ENCODE peak calls at places on chromosomes 11 and 22, in four cellular contexts. C is HCT116, E is body of pancreas, M is fibroblast of lung. Y is an unnamed sample.

GRCh38 chr22:31342389-31343125 is 3.6 kb downstream of the PATZ1 start:
- DNase-seq in C (no peak), E (peak), M (no peak), Y (no peak)

GRCh38 chr11:75303544-75304224 is 47.8 kb downstream of the ARRB1 start:
- DNase-seq in C (no peak), E (no peak), M (no peak), Y (no peak)

GRCh38 chr11:60875366-60875720 is 8.0 kb downstream of the ZP1 start:
- DNase-seq in C (no peak), E (no peak), M (no peak), Y (no peak)

GRCh38 chr11:1918436-1919315 is 827 bp upstream of the TNNT3 start:
- DNase-seq in C (no peak), E (no peak), M (no peak), Y (no peak)

GRCh38 chr22:40088818-40089217 is 88.9 kb upstream of the TNRC6B start:
- DNase-seq in C (no peak), E (no peak), M (no peak), Y (no peak)

GRCh38 chr11:75855191-75855590 is 40.2 kb downstream of the UVRAG start:
- DNase-seq in C (no peak), E (no peak), M (no peak), Y (no peak)

GRCh38 chr11:2204361-2205213 is 33.0 kb upstream of the TH start:
- DNase-seq in C (no peak), E (peak), M (no peak), Y (no peak)

GRCh38 chr11:36356201-36356600 is 60.1 kb downstream of the PRR5L start:
- DNase-seq in C (no peak), E (no peak), M (peak), Y (no peak)

GRCh38 chr22:31248965-31249940 is 37.2 kb downstream of the LIMK2 start:
- DNase-seq in C (no peak), E (no peak), M (peak), Y (no peak)

GRCh38 chr22:39090426-39091064 is 6.5 kb upstream of the APOBEC3H start:
- DNase-seq in C (no peak), E (peak), M (no peak), Y (peak)

GRCh38 chr11:134004406-134005197 is 47.8 kb upstream of the IGSF9B start:
- DNase-seq in C (no peak), E (no peak), M (no peak), Y (no peak)

GRCh38 chr11:117538731-117539130 is 211.1 kb downstream of the CEP164 start:
- DNase-seq in C (no peak), E (no peak), M (no peak), Y (no peak)

GRCh38 chr11:15038963-15039362 is 34.4 kb upstream of the CALCB start:
- DNase-seq in C (peak), E (no peak), M (peak), Y (no peak)

GRCh38 chr11:18066626-18067025 is 20.6 kb upstream of the TPH1 start:
- DNase-seq in C (no peak), E (no peak), M (peak), Y (no peak)

GRCh38 chr11:132248585-132248984 is 878.2 kb downstream of the NTM start:
- DNase-seq in C (no peak), E (no peak), M (no peak), Y (no peak)

GRCh38 chr22:24289781-24290181 is 19.1 kb downstream of the SPECC1L start:
- DNase-seq in C (no peak), E (no peak), M (peak), Y (no peak)

GRCh38 chr11:43222215-43222614 is 89.6 kb upstream of the API5 start:
- DNase-seq in C (no peak), E (no peak), M (peak), Y (no peak)

GRCh38 chr11:5196731-5197130 is 3.8 kb downstream of the OR51V1 start:
- DNase-seq in C (no peak), E (no peak), M (no peak), Y (no peak)

GRCh38 chr11:31340903-31341572 is 28.5 kb downstream of the DCDC1 start:
- DNase-seq in C (peak), E (peak), M (peak), Y (no peak)

GRCh38 chr11:102836290-102836875 is 7.0 kb downstream of the MMP3 start:
- DNase-seq in C (no peak), E (no peak), M (peak), Y (no peak)

GRCh38 chr11:73570415-73571114 is 27.3 kb downstream of the FAM168A start:
- DNase-seq in C (peak), E (no peak), M (peak), Y (no peak)

GRCh38 chr22:28142361-28142801 is 223.3 kb upstream of the PITPNB start:
- DNase-seq in C (no peak), E (no peak), M (peak), Y (no peak)

GRCh38 chr11:105611414-105611813 is 1.5 kb downstream of the GRIA4 start:
- DNase-seq in C (no peak), E (no peak), M (no peak), Y (no peak)

GRCh38 chr11:105610796-105611361 is 1.0 kb downstream of the GRIA4 start:
- DNase-seq in C (no peak), E (no peak), M (no peak), Y (no peak)

GRCh38 chr11:105611837-105612480 is 2.1 kb downstream of the GRIA4 start:
- DNase-seq in C (no peak), E (no peak), M (no peak), Y (no peak)

GRCh38 chr11:105609341-105609781 is 512 bp upstream of the GRIA4 start:
- DNase-seq in C (peak), E (peak), M (no peak), Y (no peak)

GRCh38 chr11:105609832-105610781 is at the start of gene GRIA4:
- DNase-seq in C (no peak), E (peak), M (peak), Y (peak)
- TF ChIP-seq CTCF in C (no peak), E (no peak), M (peak), Y (no peak)

GRCh38 chr22:38074181-38075104 is 9.5 kb downstream of the SLC16A8 start:
- DNase-seq in C (no peak), E (no peak), M (peak), Y (no peak)
- TF ChIP-seq CTCF in C (no peak), E (no peak), M (peak), Y (no peak)

GRCh38 chr11:22169833-22170232 is 23.1 kb upstream of the ANO5 start:
- DNase-seq in C (no peak), E (no peak), M (peak), Y (no peak)
- TF ChIP-seq CTCF in C (peak), E (peak), M (no peak), Y (no peak)

GRCh38 chr11:127074151-127074761 is 73.7 kb upstream of the KIRREL3 start:
- DNase-seq in C (no peak), E (peak), M (peak), Y (no peak)
- TF ChIP-seq CTCF in C (no peak), E (peak), M (no peak), Y (no peak)

GRCh38 chr22:20802452-20802851 is 28.5 kb downstream of the SERPIND1 start:
- DNase-seq in C (no peak), E (no peak), M (no peak), Y (no peak)

GRCh38 chr22:20802922-20803553 is 29.1 kb downstream of the SERPIND1 start:
- DNase-seq in C (no peak), E (no peak), M (no peak), Y (no peak)

GRCh38 chr22:20804650-20805049 is 30.7 kb downstream of the SERPIND1 start:
- DNase-seq in C (no peak), E (no peak), M (no peak), Y (no peak)

GRCh38 chr22:20805972-20806471 is 32.1 kb downstream of the SERPIND1 start:
- DNase-seq in C (no peak), E (no peak), M (peak), Y (no peak)

DNA sequence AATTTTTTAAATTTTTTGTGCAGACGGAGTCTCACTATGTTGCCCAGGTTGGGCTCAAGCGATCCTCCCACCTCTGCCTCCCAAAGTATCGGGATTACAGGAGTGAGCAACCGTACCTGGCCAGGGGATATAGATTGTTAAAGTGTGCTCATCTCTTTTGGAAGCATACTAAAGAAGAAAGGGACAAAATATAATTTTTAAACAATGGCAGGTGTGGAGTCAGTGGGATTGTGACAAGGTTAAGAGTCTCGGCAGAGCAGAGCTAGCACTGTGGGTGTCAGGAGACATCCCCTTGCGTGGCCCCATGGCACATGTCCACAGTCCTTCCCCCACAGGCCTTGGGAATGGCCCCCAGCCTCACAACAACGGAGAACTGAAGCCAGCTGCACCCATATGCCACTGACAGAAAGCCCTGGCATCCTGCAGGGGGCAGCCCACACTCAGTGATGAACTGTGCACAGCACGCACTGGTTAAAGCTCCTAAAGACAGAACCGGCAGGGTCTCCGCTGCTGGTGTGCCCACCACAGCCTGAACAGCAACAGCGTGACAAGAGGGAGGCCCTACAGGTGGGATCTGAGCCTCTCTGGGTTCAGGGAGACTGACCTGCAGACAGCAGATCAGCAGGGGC is 29.9 kb downstream of the SERPIND1 start:
- DNase-seq in C (peak), E (peak), M (peak), Y (peak)
- TF ChIP-seq CTCF in C (peak), E (no peak), M (peak), Y (peak)

GRCh38 chr11:121426476-121427454 is 25.3 kb upstream of the SORL1 start:
- DNase-seq in C (peak), E (peak), M (no peak), Y (peak)
- TF ChIP-seq CTCF in C (no peak), E (no peak), M (no peak), Y (no peak)

GRCh38 chr22:43850529-43850928 is 11.8 kb downstream of the SULT4A1 start:
- DNase-seq in C (no peak), E (no peak), M (no peak), Y (peak)

GRCh38 chr22:43847376-43848289 is 14.7 kb downstream of the SULT4A1 start:
- DNase-seq in C (no peak), E (no peak), M (no peak), Y (no peak)

GRCh38 chr22:43849731-43850130 is 12.6 kb downstream of the SULT4A1 start:
- DNase-seq in C (no peak), E (no peak), M (no peak), Y (no peak)

GRCh38 chr22:43846966-43847365 is 15.3 kb downstream of the SULT4A1 start:
- DNase-seq in C (no peak), E (no peak), M (no peak), Y (no peak)

GRCh38 chr22:43848366-43849171 is 13.7 kb downstream of the SULT4A1 start:
- DNase-seq in C (peak), E (peak), M (peak), Y (no peak)
- TF ChIP-seq CTCF in C (peak), E (peak), M (peak), Y (no peak)

GRCh38 chr11:63829823-63830489 is 9.0 kb upstream of the MARK2 start:
- DNase-seq in C (no peak), E (peak), M (peak), Y (no peak)
- TF ChIP-seq CTCF in C (peak), E (peak), M (peak), Y (no peak)